ENCODE peak calls at places on chromosomes 5 and 9, in eight cellular contexts. One of them, this sample, is unnamed.

GRCh38 chr5:73120222-73121108 is at the start of gene TMEM171:
- DNase-seq in ureter: peak; percentile 54
- DNase-seq in HT1080: no peak
- DNase-seq in activated CD4-positive, CD25-positive, alpha-beta regulatory T cell treated with anti-CD3 and anti-CD28 coated beads, Interleukin-2, amount 50 U/mL, for 72 hours: no peak
- DNase-seq in NCI-H748 treated with DMSO at 0.1 percent for 48 hours: peak; percentile 30
- DNase-seq in posterior cingulate gyrus: peak; percentile 90
- DNase-seq in T47D: peak; percentile 91
- DNase-seq in HepG2: no peak
- DNase-seq in this sample: peak; percentile 62

GRCh38 chr9:126292736-126293521 is 33.7 kb upstream of the MVB12B start:
- DNase-seq in ureter: no peak
- DNase-seq in HT1080: no peak
- DNase-seq in activated CD4-positive, CD25-positive, alpha-beta regulatory T cell treated with anti-CD3 and anti-CD28 coated beads, Interleukin-2, amount 50 U/mL, for 72 hours: no peak
- DNase-seq in NCI-H748 treated with DMSO at 0.1 percent for 48 hours: no peak
- DNase-seq in posterior cingulate gyrus: no peak
- DNase-seq in T47D: no peak
- DNase-seq in HepG2: no peak
- DNase-seq in this sample: no peak

GRCh38 chr5:68482199-68482598 is 266.6 kb downstream of the PIK3R1 start:
- DNase-seq in ureter: no peak
- DNase-seq in HT1080: no peak
- DNase-seq in activated CD4-positive, CD25-positive, alpha-beta regulatory T cell treated with anti-CD3 and anti-CD28 coated beads, Interleukin-2, amount 50 U/mL, for 72 hours: no peak
- DNase-seq in NCI-H748 treated with DMSO at 0.1 percent for 48 hours: no peak
- DNase-seq in posterior cingulate gyrus: peak; percentile 78
- DNase-seq in T47D: no peak
- DNase-seq in HepG2: no peak
- DNase-seq in this sample: no peak

GRCh38 chr5:14226992-14227391 is 83.8 kb downstream of the TRIO start:
- DNase-seq in ureter: no peak
- DNase-seq in HT1080: no peak
- DNase-seq in activated CD4-positive, CD25-positive, alpha-beta regulatory T cell treated with anti-CD3 and anti-CD28 coated beads, Interleukin-2, amount 50 U/mL, for 72 hours: no peak
- DNase-seq in NCI-H748 treated with DMSO at 0.1 percent for 48 hours: no peak
- DNase-seq in posterior cingulate gyrus: no peak
- DNase-seq in T47D: no peak
- DNase-seq in HepG2: no peak
- DNase-seq in this sample: no peak

GRCh38 chr9:89844535-89844934 is 239.7 kb downstream of the GADD45G start:
- DNase-seq in ureter: no peak
- DNase-seq in HT1080: no peak
- DNase-seq in activated CD4-positive, CD25-positive, alpha-beta regulatory T cell treated with anti-CD3 and anti-CD28 coated beads, Interleukin-2, amount 50 U/mL, for 72 hours: no peak
- DNase-seq in NCI-H748 treated with DMSO at 0.1 percent for 48 hours: peak; percentile 15
- DNase-seq in posterior cingulate gyrus: no peak
- DNase-seq in T47D: peak; percentile 58
- DNase-seq in HepG2: no peak
- DNase-seq in this sample: no peak

GRCh38 chr9:86795861-86796497 is 151.3 kb downstream of the GAS1 start:
- DNase-seq in ureter: no peak
- DNase-seq in HT1080: no peak
- DNase-seq in activated CD4-positive, CD25-positive, alpha-beta regulatory T cell treated with anti-CD3 and anti-CD28 coated beads, Interleukin-2, amount 50 U/mL, for 72 hours: no peak
- DNase-seq in NCI-H748 treated with DMSO at 0.1 percent for 48 hours: no peak
- DNase-seq in posterior cingulate gyrus: no peak
- DNase-seq in T47D: no peak
- DNase-seq in HepG2: no peak
- DNase-seq in this sample: no peak

GRCh38 chr9:106862946-106863740 is at the start of gene ZNF462:
- DNase-seq in ureter: peak; percentile 62
- DNase-seq in HT1080: peak; percentile 72
- DNase-seq in activated CD4-positive, CD25-positive, alpha-beta regulatory T cell treated with anti-CD3 and anti-CD28 coated beads, Interleukin-2, amount 50 U/mL, for 72 hours: no peak
- DNase-seq in NCI-H748 treated with DMSO at 0.1 percent for 48 hours: peak; percentile 66
- DNase-seq in posterior cingulate gyrus: peak; percentile 89
- DNase-seq in T47D: peak; percentile 66
- DNase-seq in HepG2: no peak
- DNase-seq in this sample: peak; percentile 63

GRCh38 chr5:177312649-177313181 is 1.0 kb upstream of the MXD3 start:
- DNase-seq in ureter: no peak
- DNase-seq in HT1080: peak; percentile 62
- DNase-seq in activated CD4-positive, CD25-positive, alpha-beta regulatory T cell treated with anti-CD3 and anti-CD28 coated beads, Interleukin-2, amount 50 U/mL, for 72 hours: peak; percentile 47
- DNase-seq in NCI-H748 treated with DMSO at 0.1 percent for 48 hours: no peak
- DNase-seq in posterior cingulate gyrus: peak; percentile 82
- DNase-seq in T47D: no peak
- DNase-seq in HepG2: peak; percentile 43
- DNase-seq in this sample: peak; percentile 79

GRCh38 chr5:5340206-5340729 is 82.2 kb upstream of the ICE1 start:
- DNase-seq in ureter: peak; percentile 48
- DNase-seq in HT1080: peak; percentile 99
- DNase-seq in activated CD4-positive, CD25-positive, alpha-beta regulatory T cell treated with anti-CD3 and anti-CD28 coated beads, Interleukin-2, amount 50 U/mL, for 72 hours: no peak
- DNase-seq in NCI-H748 treated with DMSO at 0.1 percent for 48 hours: no peak
- DNase-seq in posterior cingulate gyrus: peak; percentile 92
- DNase-seq in T47D: peak; percentile 22
- DNase-seq in HepG2: peak; percentile 73
- DNase-seq in this sample: peak; percentile 43

GRCh38 chr5:1737790-1738405 is 61.7 kb downstream of the MRPL36 start:
- DNase-seq in ureter: peak; percentile 28
- DNase-seq in HT1080: peak; percentile 46
- DNase-seq in activated CD4-positive, CD25-positive, alpha-beta regulatory T cell treated with anti-CD3 and anti-CD28 coated beads, Interleukin-2, amount 50 U/mL, for 72 hours: no peak
- DNase-seq in NCI-H748 treated with DMSO at 0.1 percent for 48 hours: peak; percentile 74
- DNase-seq in posterior cingulate gyrus: no peak
- DNase-seq in T47D: peak; percentile 56
- DNase-seq in HepG2: peak; percentile 31
- DNase-seq in this sample: no peak

GRCh38 chr5:148976569-148977321 is 86.1 kb downstream of the SH3TC2 start:
- DNase-seq in ureter: no peak
- DNase-seq in HT1080: peak; percentile 85
- DNase-seq in activated CD4-positive, CD25-positive, alpha-beta regulatory T cell treated with anti-CD3 and anti-CD28 coated beads, Interleukin-2, amount 50 U/mL, for 72 hours: no peak
- DNase-seq in NCI-H748 treated with DMSO at 0.1 percent for 48 hours: no peak
- DNase-seq in posterior cingulate gyrus: no peak
- DNase-seq in T47D: no peak
- DNase-seq in HepG2: no peak
- DNase-seq in this sample: no peak

GRCh38 chr5:122493776-122494518 is 181.9 kb downstream of the SNCAIP start:
- DNase-seq in ureter: no peak
- DNase-seq in HT1080: no peak
- DNase-seq in activated CD4-positive, CD25-positive, alpha-beta regulatory T cell treated with anti-CD3 and anti-CD28 coated beads, Interleukin-2, amount 50 U/mL, for 72 hours: no peak
- DNase-seq in NCI-H748 treated with DMSO at 0.1 percent for 48 hours: peak; percentile 8
- DNase-seq in posterior cingulate gyrus: no peak
- DNase-seq in T47D: no peak
- DNase-seq in HepG2: no peak
- DNase-seq in this sample: no peak

GRCh38 chr5:133130387-133131118 is 78.7 kb downstream of the HSPA4 start:
- DNase-seq in ureter: no peak
- DNase-seq in HT1080: peak; percentile 74
- DNase-seq in activated CD4-positive, CD25-positive, alpha-beta regulatory T cell treated with anti-CD3 and anti-CD28 coated beads, Interleukin-2, amount 50 U/mL, for 72 hours: no peak
- DNase-seq in NCI-H748 treated with DMSO at 0.1 percent for 48 hours: no peak
- DNase-seq in posterior cingulate gyrus: no peak
- DNase-seq in T47D: no peak
- DNase-seq in HepG2: no peak
- DNase-seq in this sample: no peak

GRCh38 chr5:132876020-132876759 is 2.7 kb downstream of the LEAP2 start:
- DNase-seq in ureter: no peak
- DNase-seq in HT1080: no peak
- DNase-seq in activated CD4-positive, CD25-positive, alpha-beta regulatory T cell treated with anti-CD3 and anti-CD28 coated beads, Interleukin-2, amount 50 U/mL, for 72 hours: no peak
- DNase-seq in NCI-H748 treated with DMSO at 0.1 percent for 48 hours: no peak
- DNase-seq in posterior cingulate gyrus: no peak
- DNase-seq in T47D: no peak
- DNase-seq in HepG2: no peak
- DNase-seq in this sample: no peak

GRCh38 chr5:32126691-32127090 is 47.4 kb downstream of the GOLPH3 start:
- DNase-seq in ureter: no peak
- DNase-seq in HT1080: no peak
- DNase-seq in activated CD4-positive, CD25-positive, alpha-beta regulatory T cell treated with anti-CD3 and anti-CD28 coated beads, Interleukin-2, amount 50 U/mL, for 72 hours: no peak
- DNase-seq in NCI-H748 treated with DMSO at 0.1 percent for 48 hours: no peak
- DNase-seq in posterior cingulate gyrus: no peak
- DNase-seq in T47D: no peak
- DNase-seq in HepG2: no peak
- DNase-seq in this sample: no peak

GRCh38 chr5:132254321-132254977 is 3.0 kb upstream of the PDLIM4 start:
- DNase-seq in ureter: peak; percentile 44
- DNase-seq in HT1080: no peak
- DNase-seq in activated CD4-positive, CD25-positive, alpha-beta regulatory T cell treated with anti-CD3 and anti-CD28 coated beads, Interleukin-2, amount 50 U/mL, for 72 hours: no peak
- DNase-seq in NCI-H748 treated with DMSO at 0.1 percent for 48 hours: no peak
- DNase-seq in posterior cingulate gyrus: peak; percentile 63
- DNase-seq in T47D: no peak
- DNase-seq in HepG2: no peak
- DNase-seq in this sample: no peak

GRCh38 chr9:69174645-69175487 is 789 bp downstream of the TJP2 start:
- DNase-seq in ureter: no peak
- DNase-seq in HT1080: peak; percentile 94
- DNase-seq in activated CD4-positive, CD25-positive, alpha-beta regulatory T cell treated with anti-CD3 and anti-CD28 coated beads, Interleukin-2, amount 50 U/mL, for 72 hours: peak; percentile 40
- DNase-seq in NCI-H748 treated with DMSO at 0.1 percent for 48 hours: no peak
- DNase-seq in posterior cingulate gyrus: peak; percentile 85
- DNase-seq in T47D: no peak
- DNase-seq in HepG2: peak; percentile 48
- DNase-seq in this sample: no peak

GRCh38 chr5:110663525-110663924 is 62.9 kb downstream of the TMEM232 start:
- DNase-seq in ureter: no peak
- DNase-seq in HT1080: no peak
- DNase-seq in activated CD4-positive, CD25-positive, alpha-beta regulatory T cell treated with anti-CD3 and anti-CD28 coated beads, Interleukin-2, amount 50 U/mL, for 72 hours: no peak
- DNase-seq in NCI-H748 treated with DMSO at 0.1 percent for 48 hours: no peak
- DNase-seq in posterior cingulate gyrus: no peak
- DNase-seq in T47D: no peak
- DNase-seq in HepG2: no peak
- DNase-seq in this sample: no peak

GRCh38 chr9:110116543-110116885 is 91.4 kb downstream of the C9orf152 start:
- DNase-seq in ureter: no peak
- DNase-seq in HT1080: peak; percentile 49
- DNase-seq in activated CD4-positive, CD25-positive, alpha-beta regulatory T cell treated with anti-CD3 and anti-CD28 coated beads, Interleukin-2, amount 50 U/mL, for 72 hours: no peak
- DNase-seq in NCI-H748 treated with DMSO at 0.1 percent for 48 hours: no peak
- DNase-seq in posterior cingulate gyrus: no peak
- DNase-seq in T47D: no peak
- DNase-seq in HepG2: no peak
- DNase-seq in this sample: no peak

GRCh38 chr9:17064558-17064957 is 70.3 kb upstream of the CNTLN start:
- DNase-seq in ureter: no peak
- DNase-seq in HT1080: no peak
- DNase-seq in activated CD4-positive, CD25-positive, alpha-beta regulatory T cell treated with anti-CD3 and anti-CD28 coated beads, Interleukin-2, amount 50 U/mL, for 72 hours: no peak
- DNase-seq in NCI-H748 treated with DMSO at 0.1 percent for 48 hours: no peak
- DNase-seq in posterior cingulate gyrus: no peak
- DNase-seq in T47D: no peak
- DNase-seq in HepG2: no peak
- DNase-seq in this sample: no peak

GRCh38 chr5:1414311-1415058 is 30.8 kb downstream of the SLC6A3 start:
- DNase-seq in ureter: no peak
- DNase-seq in HT1080: no peak
- DNase-seq in activated CD4-positive, CD25-positive, alpha-beta regulatory T cell treated with anti-CD3 and anti-CD28 coated beads, Interleukin-2, amount 50 U/mL, for 72 hours: no peak
- DNase-seq in NCI-H748 treated with DMSO at 0.1 percent for 48 hours: no peak
- DNase-seq in posterior cingulate gyrus: peak; percentile 59
- DNase-seq in T47D: no peak
- DNase-seq in HepG2: no peak
- DNase-seq in this sample: no peak

GRCh38 chr5:81698806-81699205 is 52.1 kb downstream of the SSBP2 start:
- DNase-seq in ureter: no peak
- DNase-seq in HT1080: no peak
- DNase-seq in activated CD4-positive, CD25-positive, alpha-beta regulatory T cell treated with anti-CD3 and anti-CD28 coated beads, Interleukin-2, amount 50 U/mL, for 72 hours: no peak
- DNase-seq in NCI-H748 treated with DMSO at 0.1 percent for 48 hours: no peak
- DNase-seq in posterior cingulate gyrus: no peak
- DNase-seq in T47D: no peak
- DNase-seq in HepG2: no peak
- DNase-seq in this sample: no peak

GRCh38 chr9:93950619-93951601 is 4.2 kb downstream of the BARX1 start:
- DNase-seq in ureter: peak; percentile 57
- DNase-seq in HT1080: no peak
- DNase-seq in activated CD4-positive, CD25-positive, alpha-beta regulatory T cell treated with anti-CD3 and anti-CD28 coated beads, Interleukin-2, amount 50 U/mL, for 72 hours: no peak
- DNase-seq in NCI-H748 treated with DMSO at 0.1 percent for 48 hours: no peak
- DNase-seq in posterior cingulate gyrus: peak; percentile 80
- DNase-seq in T47D: peak; percentile 92
- DNase-seq in HepG2: no peak
- DNase-seq in this sample: no peak

GRCh38 chr9:126504977-126505455 is 108.7 kb upstream of the LMX1B start:
- DNase-seq in ureter: no peak
- DNase-seq in HT1080: no peak
- DNase-seq in activated CD4-positive, CD25-positive, alpha-beta regulatory T cell treated with anti-CD3 and anti-CD28 coated beads, Interleukin-2, amount 50 U/mL, for 72 hours: no peak
- DNase-seq in NCI-H748 treated with DMSO at 0.1 percent for 48 hours: no peak
- DNase-seq in posterior cingulate gyrus: peak; percentile 22
- DNase-seq in T47D: no peak
- DNase-seq in HepG2: no peak
- DNase-seq in this sample: peak; percentile 22

GRCh38 chr5:146018461-146019375 is 82.3 kb downstream of the SH3RF2 start:
- DNase-seq in ureter: no peak
- DNase-seq in HT1080: no peak
- DNase-seq in activated CD4-positive, CD25-positive, alpha-beta regulatory T cell treated with anti-CD3 and anti-CD28 coated beads, Interleukin-2, amount 50 U/mL, for 72 hours: no peak
- DNase-seq in NCI-H748 treated with DMSO at 0.1 percent for 48 hours: no peak
- DNase-seq in posterior cingulate gyrus: no peak
- DNase-seq in T47D: no peak
- DNase-seq in HepG2: no peak
- DNase-seq in this sample: no peak

GRCh38 chr5:98763001-98763630 is 10.3 kb upstream of the RGMB start:
- DNase-seq in ureter: no peak
- DNase-seq in HT1080: peak; percentile 70
- DNase-seq in activated CD4-positive, CD25-positive, alpha-beta regulatory T cell treated with anti-CD3 and anti-CD28 coated beads, Interleukin-2, amount 50 U/mL, for 72 hours: no peak
- DNase-seq in NCI-H748 treated with DMSO at 0.1 percent for 48 hours: no peak
- DNase-seq in posterior cingulate gyrus: no peak
- DNase-seq in T47D: no peak
- DNase-seq in HepG2: no peak
- DNase-seq in this sample: no peak

GRCh38 chr9:96500696-96501660 is 51.0 kb downstream of the HABP4 start:
- DNase-seq in ureter: no peak
- DNase-seq in HT1080: peak; percentile 21
- DNase-seq in activated CD4-positive, CD25-positive, alpha-beta regulatory T cell treated with anti-CD3 and anti-CD28 coated beads, Interleukin-2, amount 50 U/mL, for 72 hours: no peak
- DNase-seq in NCI-H748 treated with DMSO at 0.1 percent for 48 hours: no peak
- DNase-seq in posterior cingulate gyrus: peak; percentile 49
- DNase-seq in T47D: no peak
- DNase-seq in HepG2: no peak
- DNase-seq in this sample: no peak

GRCh38 chr5:163165277-163165676 is 272.1 kb upstream of the CCNG1 start:
- DNase-seq in ureter: no peak
- DNase-seq in HT1080: no peak
- DNase-seq in activated CD4-positive, CD25-positive, alpha-beta regulatory T cell treated with anti-CD3 and anti-CD28 coated beads, Interleukin-2, amount 50 U/mL, for 72 hours: no peak
- DNase-seq in NCI-H748 treated with DMSO at 0.1 percent for 48 hours: no peak
- DNase-seq in posterior cingulate gyrus: peak; percentile 73
- DNase-seq in T47D: no peak
- DNase-seq in HepG2: no peak
- DNase-seq in this sample: no peak

GRCh38 chr9:129551393-129551973 is 69.4 kb downstream of the C9orf50 start:
- DNase-seq in ureter: peak; percentile 32
- DNase-seq in HT1080: no peak
- DNase-seq in activated CD4-positive, CD25-positive, alpha-beta regulatory T cell treated with anti-CD3 and anti-CD28 coated beads, Interleukin-2, amount 50 U/mL, for 72 hours: no peak
- DNase-seq in NCI-H748 treated with DMSO at 0.1 percent for 48 hours: no peak
- DNase-seq in posterior cingulate gyrus: peak; percentile 25
- DNase-seq in T47D: no peak
- DNase-seq in HepG2: no peak
- DNase-seq in this sample: no peak

GRCh38 chr9:2012347-2012746 is 2.8 kb upstream of the SMARCA2 start:
- DNase-seq in ureter: no peak
- DNase-seq in HT1080: no peak
- DNase-seq in activated CD4-positive, CD25-positive, alpha-beta regulatory T cell treated with anti-CD3 and anti-CD28 coated beads, Interleukin-2, amount 50 U/mL, for 72 hours: no peak
- DNase-seq in NCI-H748 treated with DMSO at 0.1 percent for 48 hours: no peak
- DNase-seq in posterior cingulate gyrus: no peak
- DNase-seq in T47D: no peak
- DNase-seq in HepG2: no peak
- DNase-seq in this sample: no peak

GRCh38 chr5:109690456-109691247 is 925 bp downstream of the MAN2A1 start:
- DNase-seq in ureter: peak; percentile 82
- DNase-seq in HT1080: peak; percentile 73
- DNase-seq in activated CD4-positive, CD25-positive, alpha-beta regulatory T cell treated with anti-CD3 and anti-CD28 coated beads, Interleukin-2, amount 50 U/mL, for 72 hours: peak; percentile 64
- DNase-seq in NCI-H748 treated with DMSO at 0.1 percent for 48 hours: peak; percentile 22
- DNase-seq in posterior cingulate gyrus: peak; percentile 97
- DNase-seq in T47D: peak; percentile 48
- DNase-seq in HepG2: peak; percentile 62
- DNase-seq in this sample: peak; percentile 69

GRCh38 chr5:497090-497489 is 27.2 kb downstream of the SLC9A3 start:
- DNase-seq in ureter: no peak
- DNase-seq in HT1080: no peak
- DNase-seq in activated CD4-positive, CD25-positive, alpha-beta regulatory T cell treated with anti-CD3 and anti-CD28 coated beads, Interleukin-2, amount 50 U/mL, for 72 hours: no peak
- DNase-seq in NCI-H748 treated with DMSO at 0.1 percent for 48 hours: no peak
- DNase-seq in posterior cingulate gyrus: no peak
- DNase-seq in T47D: no peak
- DNase-seq in HepG2: no peak
- DNase-seq in this sample: no peak

GRCh38 chr9:35945341-35946018 is 12.5 kb downstream of the OR2S2 start:
- DNase-seq in ureter: peak; percentile 75
- DNase-seq in HT1080: peak; percentile 85
- DNase-seq in activated CD4-positive, CD25-positive, alpha-beta regulatory T cell treated with anti-CD3 and anti-CD28 coated beads, Interleukin-2, amount 50 U/mL, for 72 hours: peak; percentile 67
- DNase-seq in NCI-H748 treated with DMSO at 0.1 percent for 48 hours: peak; percentile 56
- DNase-seq in posterior cingulate gyrus: peak; percentile 93
- DNase-seq in T47D: no peak
- DNase-seq in HepG2: peak; percentile 84
- DNase-seq in this sample: peak; percentile 81

GRCh38 chr5:90054612-90055011 is 354.9 kb downstream of the CETN3 start:
- DNase-seq in ureter: no peak
- DNase-seq in HT1080: no peak
- DNase-seq in activated CD4-positive, CD25-positive, alpha-beta regulatory T cell treated with anti-CD3 and anti-CD28 coated beads, Interleukin-2, amount 50 U/mL, for 72 hours: no peak
- DNase-seq in NCI-H748 treated with DMSO at 0.1 percent for 48 hours: no peak
- DNase-seq in posterior cingulate gyrus: no peak
- DNase-seq in T47D: no peak
- DNase-seq in HepG2: no peak
- DNase-seq in this sample: no peak